ENCODE peak calls at places on chromosomes 7 and 10, in five cellular contexts. Q is AG09309; H is amygdala; O is mucosa of gallbladder; X is naive thymus-derived CD8-positive, alpha-beta T cell. I is an unnamed sample.

GRCh38 chr10:100829933-100830727 is 82.6 kb upstream of the SLF2 start:
- DNase-seq in Q (no peak), H (no peak), O (no peak), X (no peak), I (no peak)

GRCh38 chr7:100367676-100368613 is 5.3 kb upstream of the PILRA start:
- DNase-seq in Q (no peak), H (no peak), O (no peak), X (no peak), I (no peak)

GRCh38 chr7:95213148-95213547 is 111.2 kb downstream of the PON1 start:
- DNase-seq in Q (no peak), H (no peak), O (no peak), X (no peak), I (no peak)

GRCh38 chr7:6642239-6642839 is 5.2 kb downstream of the ZNF316 start:
- DNase-seq in Q (no peak), H (no peak), O (no peak), X (no peak), I (no peak)

GRCh38 chr10:26879744-26880143 is 19.0 kb upstream of the ABI1 start:
- DNase-seq in Q (no peak), H (no peak), O (peak; percentile 75), X (no peak), I (peak; percentile 61)

GRCh38 chr7:143214789-143215679 is 6.8 kb upstream of the TAS2R40 start:
- DNase-seq in Q (peak; percentile 74), H (peak; percentile 51), O (peak; percentile 59), X (peak; percentile 81), I (peak; percentile 62)

GRCh38 chr7:78499283-78499682 is 700.7 kb downstream of the PHTF2 start:
- DNase-seq in Q (no peak), H (no peak), O (no peak), X (no peak), I (no peak)

GRCh38 chr7:137669706-137670105 is 177.1 kb downstream of the DGKI start:
- DNase-seq in Q (no peak), H (no peak), O (no peak), X (no peak), I (no peak)

GRCh38 chr7:114710495-114710894 is 211.4 kb upstream of the MDFIC start:
- DNase-seq in Q (no peak), H (no peak), O (no peak), X (no peak), I (no peak)

GRCh38 chr7:99455874-99456273 is 10.1 kb downstream of the ATP5MF start:
- DNase-seq in Q (no peak), H (no peak), O (no peak), X (no peak), I (no peak)

GRCh38 chr10:46329690-46330016 is 42.9 kb downstream of the ANTXRL start:
- DNase-seq in Q (no peak), H (no peak), O (no peak), X (no peak), I (no peak)

GRCh38 chr10:102422586-102423129 is 2.0 kb downstream of the FBXL15 start:
- DNase-seq in Q (no peak), H (peak; percentile 67), O (peak; percentile 82), X (no peak), I (peak; percentile 87)

GRCh38 chr10:101545898-101546297 is 42.2 kb downstream of the POLL start:
- DNase-seq in Q (no peak), H (no peak), O (no peak), X (no peak), I (no peak)

GRCh38 chr10:43953672-43954071 is 305.0 kb upstream of the ZNF32 start:
- DNase-seq in Q (no peak), H (no peak), O (no peak), X (no peak), I (no peak)

GRCh38 chr10:101012525-101013364 is 13.1 kb downstream of the LZTS2 start:
- DNase-seq in Q (no peak), H (peak; percentile 90), O (peak; percentile 93), X (peak; percentile 88), I (peak; percentile 91)

GRCh38 chr7:157973971-157974677 is 613.5 kb downstream of the PTPRN2 start:
- DNase-seq in Q (no peak), H (no peak), O (no peak), X (no peak), I (no peak)

GRCh38 chr10:8059191-8059936 is 4.9 kb downstream of the GATA3 start:
- DNase-seq in Q (no peak), H (no peak), O (no peak), X (no peak), I (no peak)

GRCh38 chr10:47233631-47234030 is 66.4 kb upstream of the GDF10 start:
- DNase-seq in Q (no peak), H (no peak), O (no peak), X (no peak), I (no peak)

I was measured in stomach.